ENCODE peak calls at places on chromosomes 13 and 19, in ten cellular contexts. G is body of pancreas, Y is left ventricle myocardium inferior, X is GM13977, F is HFFc6, V is GM23338, E is thoracic aorta, T is fibroblast of the aortic adventitia, I is Calu3, D is activated B cell treated with CpG ODN at 0.5 μM for 24 hours. C is an unnamed sample.

GRCh38 chr13:26062853-26063444 is 11.1 kb upstream of the SHISA2 start:
- DNase-seq in G (peak), Y (no peak), X (peak), F (peak), V (peak), E (no peak), T (peak), I (peak), D (no peak), C (peak)

GRCh38 chr13:92122454-92122853 is 724.0 kb downstream of the GPC5 start:
- DNase-seq in G (no peak), Y (no peak), X (no peak), F (no peak), V (no peak), E (no peak), T (peak), I (no peak), D (no peak), C (no peak)

GRCh38 chr13:113138792-113139551 is 16.4 kb downstream of the F10 start:
- DNase-seq in G (no peak), Y (no peak), X (no peak), F (no peak), V (no peak), E (no peak), T (no peak), I (no peak), D (peak), C (no peak)

GRCh38 chr13:43269037-43269476 is 245.7 kb downstream of the DNAJC15 start:
- DNase-seq in G (peak), Y (no peak), X (no peak), F (peak), V (no peak), E (no peak), T (peak), I (peak), D (no peak), C (no peak)

GRCh38 chr13:114030666-114031610 is 57.1 kb upstream of the C13orf46 start:
- DNase-seq in G (no peak), Y (no peak), X (no peak), F (no peak), V (no peak), E (no peak), T (no peak), I (no peak), D (no peak), C (no peak)

GRCh38 chr19:15780595-15781418 is 6.7 kb upstream of the OR10H5 start:
- DNase-seq in G (no peak), Y (no peak), X (no peak), F (no peak), V (no peak), E (no peak), T (no peak), I (no peak), D (no peak), C (no peak)

GRCh38 chr13:85313761-85314503 is 485.3 kb downstream of the SLITRK6 start:
- DNase-seq in G (no peak), Y (no peak), X (no peak), F (peak), V (no peak), E (no peak), T (no peak), I (peak), D (no peak), C (no peak)

GRCh38 chr13:61180245-61180644 is 235.4 kb downstream of the PCDH20 start:
- DNase-seq in G (no peak), Y (no peak), X (no peak), F (no peak), V (peak), E (no peak), T (no peak), I (no peak), D (no peak), C (no peak)

GRCh38 chr13:66657165-66657895 is 572.8 kb downstream of the PCDH9 start:
- DNase-seq in G (peak), Y (peak), X (no peak), F (peak), V (peak), E (no peak), T (peak), I (peak), D (no peak), C (no peak)

GRCh38 chr13:81602236-81602635 is 1261.3 kb upstream of the SPRY2 start:
- DNase-seq in G (no peak), Y (no peak), X (no peak), F (no peak), V (no peak), E (no peak), T (no peak), I (no peak), D (no peak), C (no peak)

GRCh38 chr13:42836930-42837329 is 55.5 kb downstream of the FAM216B start:
- DNase-seq in G (peak), Y (no peak), X (no peak), F (peak), V (peak), E (no peak), T (peak), I (peak), D (no peak), C (no peak)

GRCh38 chr19:5690955-5691204 is 785 bp downstream of the RPL36 start:
- DNase-seq in G (no peak), Y (no peak), X (no peak), F (no peak), V (no peak), E (no peak), T (no peak), I (no peak), D (no peak), C (no peak)

GRCh38 chr13:21124853-21125252 is 51.5 kb downstream of the SKA3 start:
- DNase-seq in G (peak), Y (no peak), X (no peak), F (no peak), V (peak), E (no peak), T (peak), I (peak), D (no peak), C (no peak)

GRCh38 chr13:46570273-46570672 is 17.3 kb downstream of the LRCH1 start:
- DNase-seq in G (no peak), Y (no peak), X (no peak), F (no peak), V (no peak), E (no peak), T (no peak), I (no peak), D (no peak), C (no peak)

GRCh38 chr13:94716016-94716415 is 3.7 kb upstream of the SOX21 start:
- DNase-seq in G (no peak), Y (no peak), X (no peak), F (no peak), V (peak), E (no peak), T (no peak), I (no peak), D (no peak), C (no peak)
- TF ChIP-seq CTCF in G (no peak), Y (no peak), X (no peak), F (peak), V (peak), E (no peak), T (peak), I (no peak), D (no peak), C (no peak)

GRCh38 chr19:46371371-46371901 is 24.5 kb downstream of the PPP5C start:
- DNase-seq in G (no peak), Y (no peak), X (no peak), F (no peak), V (peak), E (no peak), T (no peak), I (no peak), D (no peak), C (no peak)
- TF ChIP-seq CTCF in G (no peak), Y (no peak), X (no peak), F (no peak), V (no peak), E (no peak), T (no peak), I (no peak), D (no peak), C (no peak)

DNA sequence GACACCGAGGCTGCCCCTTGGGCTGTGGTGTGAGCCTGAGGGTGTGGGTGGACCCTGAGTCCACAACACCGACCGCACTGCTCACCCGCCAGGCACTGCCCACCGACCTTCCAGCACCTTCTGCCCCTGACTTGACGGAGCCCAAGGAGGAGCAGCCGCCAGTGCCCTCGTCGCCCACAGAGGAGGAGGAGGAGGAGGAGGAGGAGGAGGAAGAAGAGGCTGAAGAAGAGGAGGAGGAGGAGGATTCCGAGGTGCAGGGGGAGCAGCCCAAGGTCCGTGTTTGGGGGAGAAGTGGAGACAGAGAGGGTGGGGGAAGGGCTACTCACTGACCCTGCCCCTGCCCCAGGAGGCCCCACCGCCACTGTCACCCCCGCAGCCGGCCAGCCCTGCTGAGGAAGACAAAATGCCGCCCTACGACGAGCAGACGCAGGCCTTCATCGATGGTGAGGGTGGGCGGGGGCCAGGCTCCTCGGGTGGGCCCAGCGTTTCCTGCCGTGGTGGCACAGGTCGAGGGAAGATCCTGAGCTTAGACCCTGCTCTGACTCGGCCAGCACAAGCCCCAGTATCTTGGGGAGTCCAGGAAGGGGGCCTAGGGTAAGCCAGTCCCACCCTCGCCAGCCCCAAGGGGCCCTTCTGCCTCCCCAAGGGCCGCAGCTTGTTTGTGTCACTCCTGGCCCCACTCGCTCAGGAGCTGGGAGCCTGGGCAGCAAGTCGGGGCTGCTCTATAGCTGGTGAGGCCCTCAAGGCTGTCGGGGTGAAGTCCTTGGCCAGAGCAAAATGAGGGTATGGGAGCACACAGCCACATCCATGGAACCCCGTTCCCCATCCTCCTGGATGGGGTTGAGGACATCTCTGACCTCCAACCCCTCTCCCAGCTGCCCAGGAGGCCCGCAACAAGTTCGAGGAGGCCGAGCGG is 12.2 kb downstream of the PRKCSH start:
- DNase-seq in G (no peak), Y (no peak), X (no peak), F (no peak), V (no peak), E (no peak), T (no peak), I (no peak), D (no peak), C (no peak)
- TF ChIP-seq CTCF in G (no peak), Y (no peak), X (no peak), F (no peak), V (no peak), E (no peak), T (no peak), I (no peak), D (no peak), C (no peak)

GRCh38 chr13:36475468-36475867 is 43.2 kb downstream of the CCNA1 start:
- DNase-seq in G (no peak), Y (no peak), X (no peak), F (no peak), V (peak), E (no peak), T (peak), I (peak), D (no peak), C (no peak)
- TF ChIP-seq CTCF in G (no peak), Y (no peak), X (no peak), F (no peak), V (peak), E (no peak), T (peak), I (no peak), D (no peak), C (no peak)

DNA sequence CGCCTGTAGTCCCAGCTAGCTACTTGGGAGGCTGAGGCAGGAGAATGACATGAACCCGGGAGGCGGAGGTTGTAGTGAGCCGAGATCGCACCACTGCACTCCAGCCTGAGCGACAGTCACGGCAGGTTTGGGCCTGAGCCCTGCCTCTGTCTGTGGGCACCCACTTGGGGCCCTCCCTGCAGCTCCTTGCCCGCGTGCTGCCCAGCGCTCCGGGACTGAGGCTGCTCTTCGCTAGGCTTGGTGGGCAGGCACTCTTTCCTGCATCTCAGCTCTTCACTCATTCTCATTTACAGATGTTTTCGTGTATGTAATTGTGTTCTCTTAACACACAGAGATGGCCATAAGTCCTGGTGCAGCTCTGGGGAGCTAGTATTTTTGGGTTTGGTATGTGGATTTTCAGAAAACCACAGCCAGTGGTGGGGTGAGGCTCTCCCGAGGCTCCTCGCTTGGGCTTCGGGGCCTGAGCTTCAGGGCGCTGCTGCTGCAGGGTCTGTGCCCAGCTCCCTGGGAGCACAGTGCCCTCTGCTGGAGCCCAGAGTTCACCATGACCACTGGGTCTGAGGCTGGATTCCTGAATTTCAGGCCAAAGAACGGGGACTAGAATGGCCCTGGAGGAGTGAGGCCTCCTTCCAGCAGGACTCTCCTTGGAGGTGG is 15.2 kb downstream of the UPF1 start:
- DNase-seq in G (peak), Y (peak), X (peak), F (peak), V (peak), E (no peak), T (peak), I (peak), D (peak), C (peak)
- TF ChIP-seq CTCF in G (peak), Y (peak), X (peak), F (peak), V (peak), E (peak), T (peak), I (peak), D (peak), C (peak)

GRCh38 chr13:97945792-97946419 is 7.6 kb upstream of the IPO5 start:
- DNase-seq in G (no peak), Y (no peak), X (no peak), F (peak), V (no peak), E (no peak), T (no peak), I (no peak), D (no peak), C (no peak)
- TF ChIP-seq CTCF in G (no peak), Y (no peak), X (no peak), F (peak), V (no peak), E (no peak), T (peak), I (no peak), D (no peak), C (no peak)

DNA sequence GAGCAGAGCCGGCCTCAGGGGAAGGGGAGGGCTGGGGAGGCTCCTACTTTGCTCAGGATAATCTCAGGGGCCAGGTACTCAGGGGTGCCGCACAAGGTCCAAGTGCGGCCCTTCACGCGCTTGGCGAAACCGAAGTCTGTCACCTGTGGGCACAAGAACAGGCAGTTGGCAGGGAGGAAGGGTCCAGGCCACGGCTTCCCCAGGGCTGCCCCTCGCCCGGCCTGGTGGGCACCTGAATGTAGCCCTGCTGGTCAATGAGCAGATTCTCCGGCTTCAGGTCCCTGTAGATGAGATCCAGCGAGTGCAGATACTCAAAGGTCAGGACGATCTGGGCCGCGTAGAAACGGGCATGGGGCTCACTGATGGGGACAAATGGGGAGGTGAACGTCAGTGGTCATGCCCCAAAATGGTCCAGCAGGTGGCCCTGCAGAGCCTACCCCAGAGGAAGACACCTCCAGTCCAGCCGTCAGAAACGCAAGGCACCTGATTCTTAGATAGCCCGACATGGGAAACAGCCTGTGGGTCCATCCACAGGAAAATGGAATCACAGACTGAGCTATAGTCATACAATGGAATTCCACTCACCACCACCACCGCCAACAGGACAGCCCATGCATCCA is 7.1 kb upstream of the SAMD1 start:
- DNase-seq in G (no peak), Y (no peak), X (no peak), F (no peak), V (peak), E (no peak), T (no peak), I (no peak), D (no peak), C (no peak)
- TF ChIP-seq CTCF in G (no peak), Y (peak), X (peak), F (peak), V (peak), E (no peak), T (peak), I (no peak), D (no peak), C (peak)

GRCh38 chr13:70098669-70099068 is 9.0 kb upstream of the ATXN8OS start:
- DNase-seq in G (no peak), Y (no peak), X (no peak), F (no peak), V (peak), E (no peak), T (no peak), I (no peak), D (no peak), C (no peak)
- TF ChIP-seq CTCF in G (peak), Y (peak), X (no peak), F (peak), V (peak), E (no peak), T (no peak), I (no peak), D (no peak), C (peak)